ENCODE peak calls at places on chromosome 2, in six cellular contexts. One of them, this sample, is unnamed.

GRCh38 chr2:238243496-238244076 is 3.7 kb upstream of the HES6 start:
- DNase-seq in neural progenitor cell: no peak
- DNase-seq in naive thymus-derived CD4-positive, alpha-beta T cell: no peak
- DNase-seq in uterus: no peak
- DNase-seq in CD8-positive, alpha-beta memory T cell: no peak
- DNase-seq in heart right ventricle: no peak
- DNase-seq in this sample: no peak

GRCh38 chr2:69989422-69990128 is 28.1 kb upstream of the ASPRV1 start:
- DNase-seq in neural progenitor cell: no peak
- DNase-seq in naive thymus-derived CD4-positive, alpha-beta T cell: no peak
- DNase-seq in uterus: no peak
- DNase-seq in CD8-positive, alpha-beta memory T cell: no peak
- DNase-seq in heart right ventricle: no peak
- DNase-seq in this sample: peak; percentile 27

GRCh38 chr2:240584486-240585031 is 2.0 kb upstream of the CAPN10 start:
- DNase-seq in neural progenitor cell: peak; percentile 12
- DNase-seq in naive thymus-derived CD4-positive, alpha-beta T cell: no peak
- DNase-seq in uterus: no peak
- DNase-seq in CD8-positive, alpha-beta memory T cell: no peak
- DNase-seq in heart right ventricle: peak; percentile 11
- DNase-seq in this sample: no peak

GRCh38 chr2:31335921-31336570 is 78.5 kb downstream of the XDH start:
- DNase-seq in neural progenitor cell: no peak
- DNase-seq in naive thymus-derived CD4-positive, alpha-beta T cell: no peak
- DNase-seq in uterus: no peak
- DNase-seq in CD8-positive, alpha-beta memory T cell: no peak
- DNase-seq in heart right ventricle: no peak
- DNase-seq in this sample: no peak

GRCh38 chr2:203583084-203583695 is 48.1 kb upstream of the RAPH1 start:
- DNase-seq in neural progenitor cell: no peak
- DNase-seq in naive thymus-derived CD4-positive, alpha-beta T cell: no peak
- DNase-seq in uterus: no peak
- DNase-seq in CD8-positive, alpha-beta memory T cell: no peak
- DNase-seq in heart right ventricle: no peak
- DNase-seq in this sample: no peak

GRCh38 chr2:192060161-192060560 is 134.6 kb downstream of the TMEFF2 start:
- DNase-seq in neural progenitor cell: no peak
- DNase-seq in naive thymus-derived CD4-positive, alpha-beta T cell: no peak
- DNase-seq in uterus: no peak
- DNase-seq in CD8-positive, alpha-beta memory T cell: no peak
- DNase-seq in heart right ventricle: no peak
- DNase-seq in this sample: no peak

GRCh38 chr2:237262838-237263771 is 150.9 kb downstream of the COL6A3 start:
- DNase-seq in neural progenitor cell: no peak
- DNase-seq in naive thymus-derived CD4-positive, alpha-beta T cell: no peak
- DNase-seq in uterus: no peak
- DNase-seq in CD8-positive, alpha-beta memory T cell: no peak
- DNase-seq in heart right ventricle: no peak
- DNase-seq in this sample: no peak

GRCh38 chr2:84459028-84459943 is at the start of gene SUCLG1:
- DNase-seq in neural progenitor cell: peak; percentile 88
- DNase-seq in naive thymus-derived CD4-positive, alpha-beta T cell: peak; percentile 84
- DNase-seq in uterus: peak; percentile 82
- DNase-seq in CD8-positive, alpha-beta memory T cell: peak; percentile 82
- DNase-seq in heart right ventricle: peak; percentile 87
- DNase-seq in this sample: peak; percentile 89

GRCh38 chr2:24404582-24404981 is 44.2 kb upstream of the ITSN2 start:
- DNase-seq in neural progenitor cell: no peak
- DNase-seq in naive thymus-derived CD4-positive, alpha-beta T cell: no peak
- DNase-seq in uterus: peak; percentile 44
- DNase-seq in CD8-positive, alpha-beta memory T cell: no peak
- DNase-seq in heart right ventricle: no peak
- DNase-seq in this sample: no peak

GRCh38 chr2:6627316-6627715 is 238.4 kb downstream of the CMPK2 start:
- DNase-seq in neural progenitor cell: no peak
- DNase-seq in naive thymus-derived CD4-positive, alpha-beta T cell: no peak
- DNase-seq in uterus: no peak
- DNase-seq in CD8-positive, alpha-beta memory T cell: no peak
- DNase-seq in heart right ventricle: no peak
- DNase-seq in this sample: no peak

GRCh38 chr2:190947139-190947538 is 66.5 kb downstream of the GLS start:
- DNase-seq in neural progenitor cell: no peak
- DNase-seq in naive thymus-derived CD4-positive, alpha-beta T cell: no peak
- DNase-seq in uterus: no peak
- DNase-seq in CD8-positive, alpha-beta memory T cell: no peak
- DNase-seq in heart right ventricle: no peak
- DNase-seq in this sample: no peak

GRCh38 chr2:101793277-101793969 is 95.9 kb downstream of the MAP4K4 start:
- DNase-seq in neural progenitor cell: peak; percentile 76
- DNase-seq in naive thymus-derived CD4-positive, alpha-beta T cell: no peak
- DNase-seq in uterus: peak; percentile 50
- DNase-seq in CD8-positive, alpha-beta memory T cell: no peak
- DNase-seq in heart right ventricle: no peak
- DNase-seq in this sample: no peak

GRCh38 chr2:81324046-81324445 is 1019.5 kb upstream of the LRRTM1 start:
- DNase-seq in neural progenitor cell: peak; percentile 62
- DNase-seq in naive thymus-derived CD4-positive, alpha-beta T cell: no peak
- DNase-seq in uterus: no peak
- DNase-seq in CD8-positive, alpha-beta memory T cell: no peak
- DNase-seq in heart right ventricle: no peak
- DNase-seq in this sample: no peak

GRCh38 chr2:147348886-147349285 is 495.9 kb upstream of the ACVR2A start:
- DNase-seq in neural progenitor cell: no peak
- DNase-seq in naive thymus-derived CD4-positive, alpha-beta T cell: no peak
- DNase-seq in uterus: no peak
- DNase-seq in CD8-positive, alpha-beta memory T cell: no peak
- DNase-seq in heart right ventricle: no peak
- DNase-seq in this sample: no peak

GRCh38 chr2:8676915-8677645 is 4.8 kb upstream of the ID2 start:
- DNase-seq in neural progenitor cell: peak; percentile 60
- DNase-seq in naive thymus-derived CD4-positive, alpha-beta T cell: no peak
- DNase-seq in uterus: no peak
- DNase-seq in CD8-positive, alpha-beta memory T cell: no peak
- DNase-seq in heart right ventricle: no peak
- DNase-seq in this sample: peak; percentile 46

GRCh38 chr2:231483398-231484329 is 19.4 kb upstream of the NCL start:
- DNase-seq in neural progenitor cell: no peak
- DNase-seq in naive thymus-derived CD4-positive, alpha-beta T cell: peak; percentile 32
- DNase-seq in uterus: no peak
- DNase-seq in CD8-positive, alpha-beta memory T cell: peak; percentile 20
- DNase-seq in heart right ventricle: peak; percentile 58
- DNase-seq in this sample: no peak

GRCh38 chr2:140274891-140275290 is 1494.7 kb upstream of the NXPH2 start:
- DNase-seq in neural progenitor cell: no peak
- DNase-seq in naive thymus-derived CD4-positive, alpha-beta T cell: no peak
- DNase-seq in uterus: no peak
- DNase-seq in CD8-positive, alpha-beta memory T cell: no peak
- DNase-seq in heart right ventricle: no peak
- DNase-seq in this sample: no peak

GRCh38 chr2:84389794-84390193 is 69.3 kb downstream of the SUCLG1 start:
- DNase-seq in neural progenitor cell: no peak
- DNase-seq in naive thymus-derived CD4-positive, alpha-beta T cell: no peak
- DNase-seq in uterus: no peak
- DNase-seq in CD8-positive, alpha-beta memory T cell: no peak
- DNase-seq in heart right ventricle: no peak
- DNase-seq in this sample: no peak

GRCh38 chr2:127590386-127591190 is 55.1 kb downstream of the MYO7B start:
- DNase-seq in neural progenitor cell: no peak
- DNase-seq in naive thymus-derived CD4-positive, alpha-beta T cell: no peak
- DNase-seq in uterus: no peak
- DNase-seq in CD8-positive, alpha-beta memory T cell: no peak
- DNase-seq in heart right ventricle: no peak
- DNase-seq in this sample: no peak

DNA sequence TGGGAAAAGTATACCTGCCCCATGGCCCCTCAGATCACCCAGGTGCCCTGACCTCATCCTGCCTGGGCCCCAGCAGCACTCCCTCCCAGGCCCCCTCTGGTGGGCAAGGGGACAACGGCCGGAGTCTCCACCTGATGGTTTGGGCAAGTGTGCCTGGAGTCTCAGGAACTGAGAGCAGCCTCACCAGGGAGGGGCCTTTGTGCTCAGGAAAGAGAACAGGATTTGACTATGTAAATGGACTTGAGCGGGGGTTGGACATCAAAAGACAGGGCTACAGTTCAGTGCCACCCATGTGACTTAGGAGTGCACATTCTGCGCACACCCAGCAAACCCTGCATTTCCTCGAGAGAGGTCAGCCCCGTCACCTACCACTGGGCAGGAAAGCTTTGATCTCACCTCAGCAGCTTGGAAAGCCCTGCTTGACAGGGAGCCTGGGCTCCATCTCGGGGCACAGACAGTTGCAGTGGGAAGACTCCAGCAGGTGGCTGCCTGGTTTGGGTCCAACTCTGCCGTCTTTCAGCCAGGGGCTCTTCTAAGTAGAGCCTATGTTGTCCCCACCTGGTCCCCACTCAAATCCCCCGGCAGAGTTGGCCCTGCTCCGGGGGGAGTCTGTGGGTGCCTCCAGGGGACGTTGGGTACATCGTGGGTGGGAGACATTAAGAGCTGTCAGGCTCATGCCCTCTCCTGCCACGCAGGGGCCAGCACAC is 3.3 kb downstream of the INPP5D start:
- DNase-seq in neural progenitor cell: peak; percentile 31
- DNase-seq in naive thymus-derived CD4-positive, alpha-beta T cell: no peak
- DNase-seq in uterus: peak; percentile 55
- DNase-seq in CD8-positive, alpha-beta memory T cell: no peak
- DNase-seq in heart right ventricle: no peak
- DNase-seq in this sample: no peak
- H3K4me3 ChIP-seq in neural progenitor cell: no peak overlapping the region
- H3K4me3 ChIP-seq in naive thymus-derived CD4-positive, alpha-beta T cell: peak overlapping the region; percentile 88
- H3K4me3 ChIP-seq in uterus: no peak overlapping the region
- H3K4me3 ChIP-seq in CD8-positive, alpha-beta memory T cell: peak overlapping the region; percentile 100
- H3K4me3 ChIP-seq in heart right ventricle: peak overlapping the region; percentile 6
- H3K4me3 ChIP-seq in this sample: peak overlapping the region; percentile 26

GRCh38 chr2:202249864-202250263 is 11.5 kb upstream of the SUMO1 start:
- DNase-seq in neural progenitor cell: peak; percentile 24
- DNase-seq in naive thymus-derived CD4-positive, alpha-beta T cell: no peak
- DNase-seq in uterus: no peak
- DNase-seq in CD8-positive, alpha-beta memory T cell: no peak
- DNase-seq in heart right ventricle: no peak
- DNase-seq in this sample: no peak
- H3K27ac ChIP-seq in neural progenitor cell: no peak overlapping the region
- H3K27ac ChIP-seq in naive thymus-derived CD4-positive, alpha-beta T cell: no peak overlapping the region
- H3K27ac ChIP-seq in uterus: no peak overlapping the region
- H3K27ac ChIP-seq in CD8-positive, alpha-beta memory T cell: no peak overlapping the region
- H3K27ac ChIP-seq in heart right ventricle: no peak overlapping the region
- H3K27ac ChIP-seq in this sample: no peak overlapping the region

GRCh38 chr2:159032580-159032979 is 64.1 kb downstream of the TANC1 start:
- DNase-seq in neural progenitor cell: no peak
- DNase-seq in naive thymus-derived CD4-positive, alpha-beta T cell: no peak
- DNase-seq in uterus: no peak
- DNase-seq in CD8-positive, alpha-beta memory T cell: no peak
- DNase-seq in heart right ventricle: no peak
- DNase-seq in this sample: no peak
- H3K4me1 ChIP-seq in neural progenitor cell: peaks cover 18% of the 10 kb centered on the region
- H3K4me1 ChIP-seq in naive thymus-derived CD4-positive, alpha-beta T cell: no peaks in the 10 kb centered on the region
- H3K4me1 ChIP-seq in uterus: peaks cover 17% of the 10 kb centered on the region
- H3K4me1 ChIP-seq in CD8-positive, alpha-beta memory T cell: no peaks in the 10 kb centered on the region
- H3K4me1 ChIP-seq in heart right ventricle: peaks cover 32% of the 10 kb centered on the region
- H3K4me1 ChIP-seq in this sample: peaks cover 14% of the 10 kb centered on the region

GRCh38 chr2:14899621-14900414 is 267.3 kb downstream of the LRATD1 start:
- DNase-seq in neural progenitor cell: no peak
- DNase-seq in naive thymus-derived CD4-positive, alpha-beta T cell: no peak
- DNase-seq in uterus: no peak
- DNase-seq in CD8-positive, alpha-beta memory T cell: no peak
- DNase-seq in heart right ventricle: no peak
- DNase-seq in this sample: no peak

GRCh38 chr2:14901740-14902139 is 269.2 kb downstream of the LRATD1 start:
- DNase-seq in neural progenitor cell: no peak
- DNase-seq in naive thymus-derived CD4-positive, alpha-beta T cell: no peak
- DNase-seq in uterus: no peak
- DNase-seq in CD8-positive, alpha-beta memory T cell: no peak
- DNase-seq in heart right ventricle: no peak
- DNase-seq in this sample: no peak

DNA sequence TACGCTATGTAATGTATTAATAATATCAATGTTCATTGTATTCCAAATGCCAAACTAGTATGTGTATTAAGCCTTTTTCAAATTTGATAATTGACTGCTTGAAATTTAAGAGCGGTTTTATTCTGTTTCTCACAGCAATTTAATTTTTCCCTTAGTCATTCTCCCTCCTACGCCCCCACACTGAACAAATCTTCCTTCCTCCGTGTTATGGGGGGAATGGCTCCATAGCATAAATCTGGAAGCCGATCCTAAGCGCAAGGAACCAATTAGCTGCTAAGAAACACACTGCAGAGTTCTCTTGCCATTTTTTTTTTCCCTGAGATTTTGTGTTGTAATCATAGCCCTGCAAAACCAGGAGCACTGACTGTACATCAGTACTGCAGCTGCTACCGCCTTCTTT is 263.8 kb downstream of the LRATD1 start:
- DNase-seq in neural progenitor cell: no peak
- DNase-seq in naive thymus-derived CD4-positive, alpha-beta T cell: no peak
- DNase-seq in uterus: no peak
- DNase-seq in CD8-positive, alpha-beta memory T cell: no peak
- DNase-seq in heart right ventricle: no peak
- DNase-seq in this sample: no peak
- H3K4me3 ChIP-seq in neural progenitor cell: no peak overlapping the region
- H3K4me3 ChIP-seq in naive thymus-derived CD4-positive, alpha-beta T cell: no peak overlapping the region
- H3K4me3 ChIP-seq in uterus: no peak overlapping the region
- H3K4me3 ChIP-seq in CD8-positive, alpha-beta memory T cell: no peak overlapping the region
- H3K4me3 ChIP-seq in heart right ventricle: no peak overlapping the region
- H3K4me3 ChIP-seq in this sample: no peak overlapping the region

GRCh38 chr2:20108655-20109396 is 57.4 kb upstream of the LAPTM4A start:
- DNase-seq in neural progenitor cell: no peak
- DNase-seq in naive thymus-derived CD4-positive, alpha-beta T cell: no peak
- DNase-seq in uterus: no peak
- DNase-seq in CD8-positive, alpha-beta memory T cell: no peak
- DNase-seq in heart right ventricle: no peak
- DNase-seq in this sample: peak; percentile 90
- H3K27ac ChIP-seq in neural progenitor cell: no peak overlapping the region
- H3K27ac ChIP-seq in naive thymus-derived CD4-positive, alpha-beta T cell: no peak overlapping the region
- H3K27ac ChIP-seq in uterus: no peak overlapping the region
- H3K27ac ChIP-seq in CD8-positive, alpha-beta memory T cell: no peak overlapping the region
- H3K27ac ChIP-seq in heart right ventricle: no peak overlapping the region
- H3K27ac ChIP-seq in this sample: peak overlapping the region; percentile 88